ENCODE peak calls at places on chromosomes 3 and 15, in seven cellular contexts. S, R, D, X, M, E and Z are unnamed samples.

GRCh38 chr15:38440353-38441129 is 13.4 kb upstream of the FAM98B start:
- DNase-seq in S (peak; percentile 61), R (peak; percentile 71), D (peak; percentile 77), X (no peak), M (peak; percentile 79), E (peak; percentile 54), Z (peak; percentile 79)

GRCh38 chr3:182389041-182389815 is 404.1 kb upstream of the ATP11B start:
- DNase-seq in S (no peak), R (no peak), D (no peak), X (no peak), M (peak; percentile 24), E (no peak), Z (no peak)

GRCh38 chr15:90184786-90185704 is 16.1 kb upstream of the SEMA4B start:
- DNase-seq in S (no peak), R (peak; percentile 88), D (peak; percentile 79), X (peak; percentile 32), M (peak; percentile 87), E (peak; percentile 55), Z (no peak)

GRCh38 chr3:117409256-117409655 is 699.7 kb downstream of the TUSC7 start:
- DNase-seq in S (no peak), R (no peak), D (no peak), X (no peak), M (no peak), E (no peak), Z (no peak)

GRCh38 chr15:40479024-40479423 is 8.2 kb downstream of the CHST14 start:
- DNase-seq in S (no peak), R (no peak), D (no peak), X (no peak), M (no peak), E (no peak), Z (no peak)

GRCh38 chr3:155640098-155640497 is 104.8 kb downstream of the PLCH1 start:
- DNase-seq in S (no peak), R (no peak), D (no peak), X (no peak), M (no peak), E (no peak), Z (no peak)

GRCh38 chr3:76756578-76756977 is 283.3 kb upstream of the ROBO2 start:
- DNase-seq in S (no peak), R (no peak), D (no peak), X (no peak), M (peak; percentile 45), E (no peak), Z (no peak)

GRCh38 chr3:72899349-72899765 is 11.5 kb downstream of the GXYLT2 start:
- DNase-seq in S (peak; percentile 30), R (no peak), D (no peak), X (no peak), M (no peak), E (no peak), Z (no peak)

GRCh38 chr3:138493804-138494606 is 59.6 kb downstream of the ESYT3 start:
- DNase-seq in S (peak; percentile 88), R (no peak), D (no peak), X (no peak), M (no peak), E (peak; percentile 85), Z (peak; percentile 71)

GRCh38 chr3:114714957-114715356 is 421.1 kb downstream of the TIGIT start:
- DNase-seq in S (no peak), R (no peak), D (no peak), X (no peak), M (no peak), E (no peak), Z (no peak)

GRCh38 chr3:132785292-132785691 is 63.1 kb upstream of the NPHP3 start:
- DNase-seq in S (peak; percentile 52), R (no peak), D (no peak), X (no peak), M (no peak), E (no peak), Z (no peak)

GRCh38 chr3:120192159-120192558 is 92.9 kb downstream of the GPR156 start:
- DNase-seq in S (no peak), R (no peak), D (no peak), X (no peak), M (no peak), E (no peak), Z (no peak)

GRCh38 chr3:195763248-195763830 is 42.6 kb downstream of the MUC20 start:
- DNase-seq in S (no peak), R (peak; percentile 18), D (no peak), X (no peak), M (no peak), E (no peak), Z (no peak)